ENCODE peak calls at places on chromosomes 6 and 20, in four cellular contexts. P is stimulated activated naive CD8-positive, alpha-beta T cell treated with anti-CD3 and anti-CD28 coated beads, Interleukin-15, Interleukin-2, amounts not matched to agents 100 U/mL and 50 U/mL, for 24 hours; S is IMR-90; B is pancreas. U is an unnamed sample.

GRCh38 chr6:20168668-20169633 is 43.3 kb downstream of the MBOAT1 start:
- ATAC-seq in P (no peak), S (no peak), B (peak), U (no peak)

GRCh38 chr20:20393770-20394169 is 25.9 kb downstream of the INSM1 start:
- ATAC-seq in P (no peak), S (no peak), B (no peak), U (no peak)

GRCh38 chr6:113833537-113833936 is 23.6 kb upstream of the MARCKS start:
- ATAC-seq in P (no peak), S (peak), B (no peak), U (no peak)

GRCh38 chr6:106939208-106939607 is 35.3 kb downstream of the CD24 start:
- ATAC-seq in P (no peak), S (no peak), B (peak), U (no peak)

GRCh38 chr6:42978487-42978792 is 541 bp downstream of the PEX6 start:
- ATAC-seq in P (no peak), S (peak), B (no peak), U (no peak)

GRCh38 chr6:6657820-6658217 is 69.3 kb downstream of the LY86 start:
- ATAC-seq in P (no peak), S (no peak), B (no peak), U (no peak)

GRCh38 chr6:141677598-141678211 is 455.0 kb upstream of the GJE1 start:
- ATAC-seq in P (no peak), S (peak), B (peak), U (no peak)

GRCh38 chr6:44627091-44627878 is 239.8 kb downstream of the CDC5L start:
- ATAC-seq in P (no peak), S (no peak), B (peak), U (no peak)

GRCh38 chr20:37902504-37903313 is at the start of gene VSTM2L:
- ATAC-seq in P (no peak), S (peak), B (peak), U (no peak)

GRCh38 chr6:16665992-16666391 is 95.3 kb downstream of the ATXN1 start:
- ATAC-seq in P (no peak), S (no peak), B (no peak), U (no peak)

GRCh38 chr6:104597541-104598050 is 262.1 kb downstream of the HACE1 start:
- ATAC-seq in P (no peak), S (no peak), B (no peak), U (no peak)

GRCh38 chr6:14361956-14362587 is 244.5 kb downstream of the CD83 start:
- ATAC-seq in P (no peak), S (no peak), B (no peak), U (no peak)

GRCh38 chr6:43687079-43687436 is 533 bp downstream of the MRPS18A start:
- ATAC-seq in P (no peak), S (peak), B (no peak), U (peak)

GRCh38 chr20:62709537-62709905 is 885 bp downstream of the NTSR1 start:
- ATAC-seq in P (no peak), S (no peak), B (no peak), U (no peak)

GRCh38 chr6:12548526-12548925 is 168.0 kb upstream of the PHACTR1 start:
- ATAC-seq in P (no peak), S (peak), B (no peak), U (no peak)

GRCh38 chr6:1230689-1231605 is 81.0 kb upstream of the FOXQ1 start:
- ATAC-seq in P (no peak), S (no peak), B (no peak), U (no peak)